ENCODE peak calls at places on chromosomes 12 and 14, in four cellular contexts. N is pancreas, O is esophagus squamous epithelium, P is astrocyte of the spinal cord. T is an unnamed sample.

GRCh38 chr12:94080684-94081009 is 67.7 kb upstream of the PLXNC1 start:
- DNase-seq in N (no peak), O (no peak), P (no peak), T (no peak)

GRCh38 chr12:94545937-94546771 is 86.5 kb upstream of the CEP83 start:
- DNase-seq in O (no peak), P (peak), N (peak), T (no peak)

GRCh38 chr12:89208661-89209096 is 143.6 kb downstream of the DUSP6 start:
- DNase-seq in P (peak), N (no peak), O (no peak), T (peak)

GRCh38 chr12:79373896-79374499 is 316.8 kb downstream of the PAWR start:
- DNase-seq in N (no peak), P (peak), O (no peak), T (no peak)

GRCh38 chr14:91888641-91889476 is 21.5 kb upstream of the TC2N start:
- DNase-seq in O (no peak), N (peak), P (no peak), T (no peak)

GRCh38 chr12:68176252-68176651 is 16.7 kb upstream of the IFNG start:
- DNase-seq in N (no peak), P (no peak), O (no peak), T (no peak)

GRCh38 chr12:115543269-115543668 is 734.2 kb downstream of the MED13L start:
- DNase-seq in P (no peak), O (no peak), N (no peak), T (no peak)

GRCh38 chr14:31745741-31746140 is 184.5 kb downstream of the NUBPL start:
- DNase-seq in P (no peak), N (no peak), O (no peak), T (no peak)

GRCh38 chr12:24280085-24280842 is 330.8 kb upstream of the SOX5 start:
- DNase-seq in O (no peak), P (no peak), N (no peak), T (no peak)

GRCh38 chr12:106170285-106170684 is 31.5 kb upstream of the NUAK1 start:
- DNase-seq in O (no peak), P (peak), N (no peak), T (peak)

GRCh38 chr12:75528272-75528671 is 16.9 kb upstream of the KRR1 start:
- DNase-seq in N (no peak), O (no peak), P (no peak), T (no peak)

GRCh38 chr14:99181804-99182520 is 90.0 kb downstream of the BCL11B start:
- DNase-seq in P (no peak), N (no peak), O (no peak), T (no peak)

GRCh38 chr12:20459920-20460319 is 91.6 kb downstream of the PDE3A start:
- DNase-seq in O (no peak), P (no peak), N (no peak), T (no peak)

GRCh38 chr14:30283822-30284446 is 275.0 kb upstream of the G2E3 start:
- DNase-seq in O (no peak), N (no peak), P (peak), T (no peak)

GRCh38 chr12:46071335-46071734 is 81.0 kb upstream of the SCAF11 start:
- DNase-seq in P (no peak), O (no peak), N (no peak), T (no peak)

GRCh38 chr12:112309797-112310196 is 72.4 kb downstream of the HECTD4 start:
- DNase-seq in P (peak), O (no peak), N (no peak), T (no peak)

GRCh38 chr12:7666595-7666994 is 887 bp upstream of the APOBEC1 start:
- DNase-seq in O (no peak), P (no peak), N (no peak), T (no peak)

DNA sequence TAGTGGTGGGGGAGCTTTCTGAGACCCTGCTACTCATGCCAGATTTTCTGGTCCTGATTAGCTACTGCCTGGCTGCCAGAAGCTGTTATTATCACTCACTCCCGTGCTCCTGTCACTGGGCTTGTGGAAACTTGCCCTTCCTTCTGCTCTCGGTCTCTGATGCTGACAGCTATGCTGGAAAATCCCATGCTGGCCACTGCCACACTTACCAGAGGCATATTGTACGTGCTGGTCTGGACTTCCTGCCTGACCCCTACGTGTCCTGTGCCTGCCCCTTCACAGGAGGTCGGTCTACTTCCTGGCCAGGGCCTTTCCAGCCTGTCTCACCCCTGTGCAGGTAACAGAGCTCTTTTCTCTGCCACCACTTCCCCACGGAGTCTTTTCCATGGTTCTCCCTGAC is 149.4 kb upstream of the PLEKHG7 start:
- DNase-seq in O (no peak), N (no peak), P (no peak), T (no peak)
- H3K4me3 ChIP-seq in O (no peak), N (no peak), P (no peak), T (no peak)

GRCh38 chr12:113472191-113473190 is 820 bp upstream of the LHX5 start:
- DNase-seq in O (no peak), P (no peak), N (no peak), T (no peak)
- H3K4me3 ChIP-seq in O (no peak), P (no peak), N (no peak), T (no peak)

GRCh38 chr12:128818065-128819022 is 5.4 kb downstream of the SLC15A4 start:
- DNase-seq in O (no peak), P (peak), N (no peak), T (no peak)

GRCh38 chr12:128817115-128818015 is 6.4 kb downstream of the SLC15A4 start:
- DNase-seq in O (no peak), N (peak), P (peak), T (peak)

GRCh38 chr12:128815779-128816642 is 7.7 kb downstream of the SLC15A4 start:
- DNase-seq in P (no peak), O (no peak), N (no peak), T (no peak)

GRCh38 chr12:128814411-128815261 is 9.1 kb downstream of the SLC15A4 start:
- DNase-seq in N (no peak), P (no peak), O (no peak), T (no peak)

GRCh38 chr12:128816643-128816920 is 7.2 kb downstream of the SLC15A4 start:
- DNase-seq in O (no peak), P (no peak), N (no peak), T (no peak)
- H3K4me3 ChIP-seq in O (no peak), P (no peak), N (no peak), T (no peak)

GRCh38 chr14:22848391-22849164 is 12.2 kb downstream of the MMP14 start:
- DNase-seq in N (no peak), P (peak), O (no peak), T (peak)
- H3K4me3 ChIP-seq in N (no peak), P (no peak), O (no peak), T (no peak)

GRCh38 chr12:57934804-57935203 is 6.6 kb upstream of the ATP23 start:
- DNase-seq in P (no peak), N (no peak), O (no peak), T (no peak)
- H3K4me3 ChIP-seq in P (no peak), N (no peak), O (no peak), T (no peak)